ENCODE peak calls at places on chromosomes 13 and 19, in seven cellular contexts. J is heart right ventricle; S is heart left ventricle; G is HCT116; U is IMR-90; R is CD8-positive, alpha-beta T cell; Y is GM23338. M is an unnamed sample. For H3K4me1, the result is how much of the 10 kb centered on the place peaks cover.

GRCh38 chr19:1249298-1249989 is 1.1 kb downstream of the MIDN start:
- DNase-seq in Y (peak), S (peak), R (peak), G (peak), U (peak), J (peak), M (peak)

GRCh38 chr19:54448774-54449700 is at the start of gene LENG8:
- DNase-seq in U (peak), J (peak), Y (peak), G (peak), R (peak), S (peak), M (peak)

GRCh38 chr19:7288977-7289376 is 5.2 kb downstream of the INSR start:
- DNase-seq in R (no peak), U (no peak), J (no peak), Y (no peak), G (no peak), S (no peak), M (no peak)

GRCh38 chr13:20431080-20431479 is 94.6 kb downstream of the CRYL1 start:
- DNase-seq in S (no peak), R (no peak), U (no peak), J (no peak), G (no peak), Y (no peak), M (no peak)

GRCh38 chr13:64917566-64917965 is 2312.6 kb downstream of the PCDH9 start:
- DNase-seq in R (no peak), J (no peak), G (no peak), U (no peak), S (no peak), Y (no peak), M (no peak)

GRCh38 chr13:28313579-28313978 is 175.2 kb downstream of the PAN3 start:
- DNase-seq in U (peak), J (no peak), R (no peak), Y (peak), S (no peak), G (peak), M (no peak)

GRCh38 chr19:16588824-16589577 is 16.8 kb upstream of the SLC35E1 start:
- DNase-seq in U (no peak), S (no peak), R (no peak), G (no peak), Y (no peak), J (no peak), M (no peak)

GRCh38 chr13:46728777-46729176 is 68.2 kb downstream of the ESD start:
- DNase-seq in U (no peak), Y (peak), R (no peak), J (no peak), S (no peak), G (no peak), M (no peak)

GRCh38 chr13:80945328-80945727 is 604.4 kb upstream of the SPRY2 start:
- DNase-seq in S (no peak), J (peak), U (no peak), G (no peak), R (no peak), Y (peak), M (no peak)

GRCh38 chr19:35089554-35089953 is 26.1 kb upstream of the FXYD3 start:
- DNase-seq in U (no peak), Y (no peak), J (no peak), R (no peak), G (no peak), S (no peak), M (no peak)

GRCh38 chr13:30904043-30904442 is 2.0 kb upstream of the MEDAG start:
- DNase-seq in U (peak), R (no peak), J (no peak), Y (no peak), S (no peak), G (no peak), M (no peak)

GRCh38 chr13:102816633-102817032 is 17.7 kb downstream of the BIVM start:
- DNase-seq in R (no peak), S (no peak), J (no peak), U (no peak), G (no peak), Y (no peak), M (no peak)

GRCh38 chr19:39390460-39390758 is 497 bp downstream of the PAF1 start:
- DNase-seq in S (no peak), R (no peak), U (no peak), J (no peak), Y (no peak), G (peak), M (peak)

GRCh38 chr19:5335101-5335500 is 5.5 kb downstream of the PTPRS start:
- DNase-seq in R (no peak), G (no peak), Y (no peak), S (no peak), J (no peak), U (no peak), M (no peak)

GRCh38 chr13:69274231-69274630 is 833.4 kb upstream of the ATXN8OS start:
- DNase-seq in U (no peak), G (no peak), R (no peak), S (no peak), J (no peak), Y (no peak), M (no peak)

GRCh38 chr13:86900906-86901305 is 770.3 kb upstream of the SLITRK5 start:
- DNase-seq in R (no peak), Y (no peak), U (no peak), G (no peak), S (no peak), J (no peak), M (no peak)

GRCh38 chr19:13366529-13367143 is 139.6 kb downstream of the CACNA1A start:
- DNase-seq in S (no peak), Y (peak), R (no peak), U (peak), J (no peak), G (peak), M (no peak)

GRCh38 chr19:51511353-51511752 is 9.8 kb upstream of the SIGLEC12 start:
- DNase-seq in U (no peak), R (no peak), Y (peak), G (peak), J (no peak), S (no peak), M (no peak)

GRCh38 chr19:45517641-45518468 is 10.6 kb downstream of the VASP start:
- DNase-seq in Y (no peak), S (no peak), J (no peak), R (no peak), U (no peak), G (no peak), M (no peak)
- H3K4me1 ChIP-seq in Y (under half), S (under half), J (under half), R (under half), U (under half), G (under half), M (under half)

DNA sequence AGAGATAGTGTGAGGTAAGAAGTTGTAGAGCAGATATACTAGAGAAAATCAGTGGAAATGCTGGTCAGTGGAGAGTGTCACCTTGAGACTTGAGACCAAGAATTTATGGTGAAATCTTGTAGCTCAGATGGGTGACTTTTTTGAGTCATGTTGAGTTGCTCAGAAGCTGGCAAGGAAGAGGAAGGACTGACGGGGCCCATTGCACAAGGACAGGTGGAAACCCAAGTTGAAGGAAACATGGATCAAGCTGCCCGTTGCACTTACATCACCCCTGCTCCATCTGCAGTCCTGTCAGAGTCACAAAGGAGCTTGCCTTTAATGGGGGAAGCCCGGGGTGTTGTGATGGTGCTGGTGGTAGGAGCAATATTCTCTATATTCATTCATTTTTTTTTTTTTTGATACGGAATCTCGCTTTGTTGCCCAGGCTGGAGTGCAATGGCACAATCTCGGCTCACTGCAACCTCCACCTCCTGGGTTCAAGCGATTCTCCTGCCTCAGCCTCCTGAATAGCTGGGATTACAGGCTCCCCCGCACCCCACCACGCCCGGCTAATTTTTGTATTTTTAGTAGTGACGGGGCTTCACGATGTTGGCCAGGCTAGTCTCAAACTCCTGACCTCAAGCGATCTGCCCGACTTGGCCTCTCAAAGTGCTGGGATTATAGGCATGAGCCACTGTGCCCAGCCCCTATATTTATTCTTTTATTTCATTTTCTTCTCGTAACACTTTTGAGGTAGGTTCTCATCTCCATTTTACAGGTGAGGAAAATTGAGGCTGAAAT is 27.4 kb downstream of the UBAC2 start:
- DNase-seq in S (no peak), G (no peak), R (no peak), J (no peak), Y (no peak), U (no peak), M (no peak)
- TF ChIP-seq CTCF in S (no peak), G (no peak), R (no peak), J (no peak), Y (no peak), U (no peak), M (no peak)

DNA sequence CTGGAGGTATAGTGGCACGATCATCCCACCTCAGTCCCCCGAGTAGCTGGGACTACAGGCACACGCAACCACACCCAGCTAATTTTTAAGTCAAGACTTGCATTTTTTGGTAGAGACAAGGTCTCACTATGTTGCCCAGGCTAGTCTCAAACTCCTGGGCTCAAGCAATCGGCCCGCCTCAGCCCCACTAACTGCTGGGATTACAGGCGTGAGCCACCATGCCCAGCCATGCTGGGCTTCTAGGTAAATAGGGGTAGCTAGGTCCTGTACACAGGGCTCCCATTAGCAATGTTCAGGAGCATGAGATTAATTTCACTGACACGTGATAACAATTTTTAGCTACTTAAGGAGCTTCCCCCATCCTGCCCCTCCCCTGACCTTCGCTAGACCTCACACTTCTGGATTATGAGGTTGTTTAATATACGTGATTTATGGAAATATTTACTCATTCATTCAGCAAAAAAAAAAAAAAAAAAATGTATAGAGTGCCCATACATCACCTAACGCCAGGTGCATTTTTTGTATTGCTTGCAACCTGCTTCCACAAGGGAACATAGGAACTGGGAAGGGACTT is 19.2 kb downstream of the TMEM272 start:
- DNase-seq in S (no peak), R (no peak), G (no peak), Y (no peak), U (no peak), J (no peak), M (no peak)
- H3K27ac ChIP-seq in S (peak), R (peak), G (no peak), Y (no peak), U (no peak), J (peak), M (no peak)

GRCh38 chr13:110627351-110627750 is 12.0 kb downstream of the NAXD start:
- DNase-seq in R (no peak), G (no peak), Y (no peak), U (no peak), S (no peak), J (no peak), M (no peak)
- H3K4me1 ChIP-seq in R (under half), G (under half), Y (under half), U (under half), S (under half), J (under half), M (under half)

DNA sequence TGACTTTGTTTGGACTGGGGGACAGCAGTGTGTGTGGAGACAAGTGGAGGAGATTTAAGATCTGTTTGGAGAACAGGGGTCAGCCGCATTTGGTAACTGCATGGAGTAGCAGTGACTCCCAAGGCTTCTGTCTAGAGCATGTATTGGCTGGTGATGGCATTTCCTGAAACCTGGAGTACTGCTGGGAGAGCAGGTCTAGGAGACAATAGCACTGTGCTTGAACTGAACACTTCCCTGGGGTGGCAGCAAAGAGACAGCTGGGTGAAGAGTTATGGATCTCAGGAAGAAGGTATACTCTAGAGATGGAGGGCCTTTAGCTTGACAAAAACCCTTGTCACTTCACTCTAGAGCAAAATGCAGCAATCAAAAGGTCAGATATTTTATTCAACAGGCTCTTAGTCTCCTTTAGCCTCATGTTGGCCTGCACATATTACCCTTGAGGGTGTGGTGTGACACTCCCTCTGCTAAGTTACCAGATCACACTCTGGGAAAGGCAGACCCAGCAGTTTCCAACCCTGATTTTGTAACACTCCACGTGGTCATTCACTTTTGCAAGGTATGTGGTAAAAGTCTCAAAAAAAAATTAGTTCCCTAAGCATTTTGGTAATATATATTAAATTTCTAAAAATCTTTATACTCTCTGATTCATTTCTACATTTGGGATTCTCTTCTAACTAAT is 70.2 kb downstream of the DHRS12 start:
- DNase-seq in R (no peak), G (no peak), Y (peak), S (no peak), U (peak), J (no peak), M (no peak)
- TF ChIP-seq CTCF in R (no peak), G (no peak), Y (no peak), S (no peak), U (no peak), J (no peak), M (no peak)

GRCh38 chr13:41699759-41700158 is 242.4 kb downstream of the RGCC start:
- DNase-seq in S (no peak), J (no peak), G (no peak), U (no peak), Y (no peak), R (no peak), M (no peak)

GRCh38 chr13:41694902-41695301 is 237.6 kb downstream of the RGCC start:
- DNase-seq in G (peak), J (peak), Y (no peak), R (no peak), U (peak), S (peak), M (peak)

GRCh38 chr13:41693434-41693833 is 236.1 kb downstream of the RGCC start:
- DNase-seq in G (no peak), J (no peak), S (no peak), R (no peak), U (no peak), Y (no peak), M (no peak)

GRCh38 chr13:41697578-41697977 is 240.2 kb downstream of the RGCC start:
- DNase-seq in Y (peak), U (no peak), S (no peak), R (no peak), G (no peak), J (no peak), M (no peak)

GRCh38 chr13:41696163-41697003 is 239.0 kb downstream of the RGCC start:
- DNase-seq in S (no peak), G (peak), U (peak), Y (peak), R (no peak), J (no peak), M (no peak)
- H3K27ac ChIP-seq in S (peak), G (no peak), U (no peak), Y (peak), R (no peak), J (no peak), M (no peak)

GRCh38 chr19:19379527-19379926 is 25.9 kb upstream of the GATAD2A start:
- DNase-seq in R (no peak), S (no peak), J (no peak), U (no peak), G (no peak), Y (no peak), M (no peak)

GRCh38 chr19:19384486-19384885 is 21.0 kb upstream of the GATAD2A start:
- DNase-seq in Y (peak), R (no peak), U (no peak), G (no peak), J (no peak), S (no peak), M (no peak)

GRCh38 chr19:19385131-19385899 is 20.2 kb upstream of the GATAD2A start:
- DNase-seq in R (peak), G (peak), U (peak), Y (peak), S (peak), J (peak), M (peak)

GRCh38 chr19:19381007-19381926 is 24.2 kb upstream of the GATAD2A start:
- DNase-seq in U (no peak), S (no peak), G (no peak), R (no peak), J (no peak), Y (no peak), M (no peak)

GRCh38 chr19:19382118-19382517 is 23.4 kb upstream of the GATAD2A start:
- DNase-seq in U (no peak), R (no peak), Y (no peak), J (no peak), S (no peak), G (no peak), M (no peak)
- H3K4me1 ChIP-seq in U (under half), R (under half), Y (under half), J (under half), S (under half), G (under half), M (under half)

DNA sequence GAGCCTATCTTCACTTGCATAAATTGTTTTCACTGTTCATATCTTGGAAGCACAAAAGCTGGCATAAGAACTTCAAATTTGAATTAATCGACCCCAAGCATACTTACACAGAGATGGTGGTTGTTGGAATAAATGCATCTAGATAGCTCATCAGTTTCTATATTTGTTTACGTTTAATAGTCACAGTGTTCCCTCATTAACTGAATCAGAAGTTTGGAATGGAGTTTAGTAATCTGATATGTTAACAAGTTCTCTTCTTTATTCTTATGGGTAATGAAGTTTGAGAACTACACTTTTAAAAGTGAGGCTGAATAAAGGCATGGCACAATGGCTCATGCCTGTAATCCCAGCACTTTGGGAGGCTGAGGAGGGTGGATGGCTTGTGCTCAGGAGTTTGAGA is 886.7 kb upstream of the PCDH20 start:
- DNase-seq in S (no peak), U (peak), G (no peak), R (no peak), Y (no peak), J (no peak), M (no peak)
- TF ChIP-seq CTCF in S (no peak), U (no peak), G (no peak), R (no peak), Y (no peak), J (no peak), M (no peak)

GRCh38 chr13:50990050-50990449 is 80.5 kb downstream of the RNASEH2B start:
- DNase-seq in J (no peak), R (no peak), S (no peak), Y (no peak), G (no peak), U (no peak), M (no peak)

GRCh38 chr13:50993908-50994307 is 84.3 kb downstream of the RNASEH2B start:
- DNase-seq in Y (no peak), J (no peak), S (no peak), G (no peak), U (no peak), R (no peak), M (no peak)

GRCh38 chr13:50990540-50991506 is 81.2 kb downstream of the RNASEH2B start:
- DNase-seq in U (peak), R (no peak), Y (peak), S (peak), J (no peak), G (no peak), M (no peak)

GRCh38 chr13:50993371-50993770 is 83.8 kb downstream of the RNASEH2B start:
- DNase-seq in Y (no peak), S (no peak), G (no peak), U (no peak), J (no peak), R (no peak), M (no peak)

GRCh38 chr13:50991624-50992610 is 82.3 kb downstream of the RNASEH2B start:
- DNase-seq in R (no peak), Y (no peak), U (no peak), S (no peak), G (no peak), J (no peak), M (no peak)
- H3K27ac ChIP-seq in R (no peak), Y (no peak), U (no peak), S (no peak), G (no peak), J (no peak), M (no peak)